ENCODE peak calls at places on chromosome 21, in five cellular contexts. One of them, this sample, is unnamed. For H3K9me3, the result is how much of the 10 kb centered on the place peaks cover.

GRCh38 chr21:28737671-28738279 is 254.9 kb downstream of the LTN1 start:
- DNase-seq in naive thymus-derived CD4-positive, alpha-beta T cell: no peak
- DNase-seq in right atrium auricular region: no peak
- DNase-seq in esophagus squamous epithelium: no peak
- DNase-seq in uterus: no peak
- DNase-seq in this sample: no peak

GRCh38 chr21:44757731-44758130 is 43.9 kb downstream of the UBE2G2 start:
- DNase-seq in naive thymus-derived CD4-positive, alpha-beta T cell: no peak
- DNase-seq in right atrium auricular region: no peak
- DNase-seq in esophagus squamous epithelium: no peak
- DNase-seq in uterus: no peak
- DNase-seq in this sample: no peak

GRCh38 chr21:35616090-35616489 is 444.2 kb downstream of the SETD4 start:
- DNase-seq in naive thymus-derived CD4-positive, alpha-beta T cell: peak
- DNase-seq in right atrium auricular region: no peak
- DNase-seq in esophagus squamous epithelium: no peak
- DNase-seq in uterus: no peak
- DNase-seq in this sample: peak

GRCh38 chr21:43267391-43268085 is 98.7 kb downstream of the CRYAA start:
- DNase-seq in naive thymus-derived CD4-positive, alpha-beta T cell: no peak
- DNase-seq in right atrium auricular region: no peak
- DNase-seq in esophagus squamous epithelium: no peak
- DNase-seq in uterus: no peak
- DNase-seq in this sample: no peak

GRCh38 chr21:29893687-29894086 is 46.1 kb downstream of the GRIK1 start:
- DNase-seq in naive thymus-derived CD4-positive, alpha-beta T cell: no peak
- DNase-seq in right atrium auricular region: no peak
- DNase-seq in esophagus squamous epithelium: no peak
- DNase-seq in uterus: no peak
- DNase-seq in this sample: no peak

GRCh38 chr21:36075171-36075570 is 5.3 kb downstream of the CBR1 start:
- DNase-seq in naive thymus-derived CD4-positive, alpha-beta T cell: no peak
- DNase-seq in right atrium auricular region: no peak
- DNase-seq in esophagus squamous epithelium: no peak
- DNase-seq in uterus: no peak
- DNase-seq in this sample: no peak

GRCh38 chr21:26148071-26148470 is 22.5 kb downstream of the APP start:
- DNase-seq in naive thymus-derived CD4-positive, alpha-beta T cell: peak
- DNase-seq in right atrium auricular region: no peak
- DNase-seq in esophagus squamous epithelium: no peak
- DNase-seq in uterus: no peak
- DNase-seq in this sample: peak

GRCh38 chr21:43771698-43772367 is 4.3 kb downstream of the CSTB start:
- DNase-seq in naive thymus-derived CD4-positive, alpha-beta T cell: no peak
- DNase-seq in right atrium auricular region: no peak
- DNase-seq in esophagus squamous epithelium: no peak
- DNase-seq in uterus: no peak
- DNase-seq in this sample: no peak

GRCh38 chr21:45302082-45303061 is 14.7 kb upstream of the POFUT2 start:
- DNase-seq in naive thymus-derived CD4-positive, alpha-beta T cell: peak
- DNase-seq in right atrium auricular region: peak
- DNase-seq in esophagus squamous epithelium: no peak
- DNase-seq in uterus: peak
- DNase-seq in this sample: no peak

GRCh38 chr21:28857720-28858119 is 135.0 kb downstream of the LTN1 start:
- DNase-seq in naive thymus-derived CD4-positive, alpha-beta T cell: no peak
- DNase-seq in right atrium auricular region: no peak
- DNase-seq in esophagus squamous epithelium: no peak
- DNase-seq in uterus: no peak
- DNase-seq in this sample: no peak

GRCh38 chr21:43209575-43210453 is 41.0 kb downstream of the CRYAA start:
- DNase-seq in naive thymus-derived CD4-positive, alpha-beta T cell: no peak
- DNase-seq in right atrium auricular region: peak
- DNase-seq in esophagus squamous epithelium: no peak
- DNase-seq in uterus: peak
- DNase-seq in this sample: peak

GRCh38 chr21:29170935-29171334 is 40.5 kb downstream of the MAP3K7CL start:
- DNase-seq in naive thymus-derived CD4-positive, alpha-beta T cell: no peak
- DNase-seq in right atrium auricular region: no peak
- DNase-seq in esophagus squamous epithelium: no peak
- DNase-seq in uterus: no peak
- DNase-seq in this sample: no peak

DNA sequence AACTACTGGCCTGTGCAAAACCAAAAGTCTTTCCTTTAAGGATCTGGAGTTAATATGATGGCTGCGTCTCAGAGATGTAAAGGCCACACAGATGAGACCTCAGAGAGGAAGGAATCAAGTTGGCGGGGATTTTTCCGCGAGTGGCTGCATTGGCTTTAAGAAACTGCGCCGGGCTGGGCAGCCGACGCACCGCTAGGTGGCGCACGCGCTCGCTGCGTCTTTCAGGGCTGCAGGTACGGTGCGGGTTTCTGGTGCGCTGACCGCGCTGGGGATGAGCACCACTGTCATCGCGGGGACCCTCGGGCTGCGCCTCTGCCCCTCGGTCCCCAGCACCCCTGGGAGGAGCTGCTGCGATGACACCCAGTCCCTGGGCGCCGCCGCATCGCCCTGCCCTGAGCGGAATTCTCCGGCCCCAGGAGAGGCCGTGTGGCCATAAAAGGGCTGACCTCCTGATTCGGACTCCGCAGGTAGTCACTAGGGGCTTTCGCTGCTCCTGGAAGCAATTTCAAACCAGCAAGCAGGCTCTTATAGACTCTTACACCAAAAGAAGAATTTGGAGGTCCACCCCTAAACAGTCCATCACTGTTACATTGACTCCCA is 241.0 kb downstream of the KCNJ6 start:
- DNase-seq in naive thymus-derived CD4-positive, alpha-beta T cell: peak
- DNase-seq in right atrium auricular region: peak
- DNase-seq in esophagus squamous epithelium: no peak
- DNase-seq in uterus: peak
- DNase-seq in this sample: peak
- H3K4me3 ChIP-seq in naive thymus-derived CD4-positive, alpha-beta T cell: no peak
- H3K4me3 ChIP-seq in right atrium auricular region: no peak
- H3K4me3 ChIP-seq in esophagus squamous epithelium: no peak
- H3K4me3 ChIP-seq in uterus: no peak
- H3K4me3 ChIP-seq in this sample: no peak

GRCh38 chr21:18970416-18970815 is 566.8 kb upstream of the TMPRSS15 start:
- DNase-seq in naive thymus-derived CD4-positive, alpha-beta T cell: no peak
- DNase-seq in right atrium auricular region: no peak
- DNase-seq in esophagus squamous epithelium: no peak
- DNase-seq in uterus: no peak
- DNase-seq in this sample: no peak

GRCh38 chr21:18970941-18971340 is 567.4 kb upstream of the TMPRSS15 start:
- DNase-seq in naive thymus-derived CD4-positive, alpha-beta T cell: no peak
- DNase-seq in right atrium auricular region: no peak
- DNase-seq in esophagus squamous epithelium: no peak
- DNase-seq in uterus: no peak
- DNase-seq in this sample: no peak
- H3K9me3 ChIP-seq in naive thymus-derived CD4-positive, alpha-beta T cell: under half
- H3K9me3 ChIP-seq in right atrium auricular region: under half
- H3K9me3 ChIP-seq in esophagus squamous epithelium: under half
- H3K9me3 ChIP-seq in uterus: under half
- H3K9me3 ChIP-seq in this sample: under half

GRCh38 chr21:41726058-41726558 is 40.7 kb downstream of the RIPK4 start:
- DNase-seq in naive thymus-derived CD4-positive, alpha-beta T cell: no peak
- DNase-seq in right atrium auricular region: no peak
- DNase-seq in esophagus squamous epithelium: no peak
- DNase-seq in uterus: no peak
- DNase-seq in this sample: no peak

GRCh38 chr21:41725421-41726021 is 41.3 kb downstream of the RIPK4 start:
- DNase-seq in naive thymus-derived CD4-positive, alpha-beta T cell: no peak
- DNase-seq in right atrium auricular region: no peak
- DNase-seq in esophagus squamous epithelium: no peak
- DNase-seq in uterus: no peak
- DNase-seq in this sample: no peak

GRCh38 chr21:41726630-41726969 is 40.3 kb downstream of the RIPK4 start:
- DNase-seq in naive thymus-derived CD4-positive, alpha-beta T cell: no peak
- DNase-seq in right atrium auricular region: no peak
- DNase-seq in esophagus squamous epithelium: no peak
- DNase-seq in uterus: no peak
- DNase-seq in this sample: no peak

GRCh38 chr21:41727784-41728763 is 38.8 kb downstream of the RIPK4 start:
- DNase-seq in naive thymus-derived CD4-positive, alpha-beta T cell: no peak
- DNase-seq in right atrium auricular region: no peak
- DNase-seq in esophagus squamous epithelium: no peak
- DNase-seq in uterus: no peak
- DNase-seq in this sample: no peak

DNA sequence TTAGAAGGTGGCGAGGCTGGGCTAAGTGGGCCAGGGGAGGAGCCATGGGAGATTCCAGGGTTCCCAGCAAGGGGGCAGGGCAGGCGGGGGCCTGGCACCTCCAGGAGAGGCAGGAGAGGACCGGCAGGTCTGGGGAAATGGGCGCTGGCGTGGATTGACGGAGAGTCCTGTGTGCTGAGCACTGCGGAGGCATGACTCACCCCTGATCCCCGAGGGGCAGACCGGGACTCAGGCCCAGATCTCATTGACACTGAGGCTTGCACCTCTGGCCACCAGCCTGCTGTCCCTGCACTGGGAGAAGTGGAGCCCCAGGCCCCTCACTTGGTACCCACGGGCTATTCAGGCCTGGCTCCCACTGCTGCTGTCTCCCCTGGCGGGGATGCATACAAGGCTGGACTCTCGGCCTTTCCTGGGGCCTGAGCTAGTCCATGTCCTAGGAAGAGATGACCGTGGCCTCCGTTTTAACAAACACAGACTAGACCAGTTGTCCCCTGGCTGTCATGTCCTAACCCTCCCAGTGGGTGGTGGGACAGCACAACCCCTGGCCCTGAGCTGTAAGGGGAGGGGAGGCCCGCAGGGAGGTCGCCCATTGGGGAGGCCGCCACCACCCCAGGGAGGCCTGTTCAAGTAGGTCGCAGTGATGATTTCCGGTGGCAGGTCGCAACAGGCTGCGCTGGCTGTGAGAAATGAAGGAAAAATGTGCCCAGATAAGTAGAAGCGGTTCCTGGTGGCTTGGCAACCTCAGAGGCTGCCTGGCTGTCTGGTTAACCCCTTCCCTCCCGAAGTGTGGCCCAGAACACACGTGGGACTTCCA is 39.7 kb downstream of the RIPK4 start:
- DNase-seq in naive thymus-derived CD4-positive, alpha-beta T cell: no peak
- DNase-seq in right atrium auricular region: peak
- DNase-seq in esophagus squamous epithelium: no peak
- DNase-seq in uterus: peak
- DNase-seq in this sample: peak
- H3K4me3 ChIP-seq in naive thymus-derived CD4-positive, alpha-beta T cell: no peak
- H3K4me3 ChIP-seq in right atrium auricular region: no peak
- H3K4me3 ChIP-seq in esophagus squamous epithelium: no peak
- H3K4me3 ChIP-seq in uterus: no peak
- H3K4me3 ChIP-seq in this sample: no peak

DNA sequence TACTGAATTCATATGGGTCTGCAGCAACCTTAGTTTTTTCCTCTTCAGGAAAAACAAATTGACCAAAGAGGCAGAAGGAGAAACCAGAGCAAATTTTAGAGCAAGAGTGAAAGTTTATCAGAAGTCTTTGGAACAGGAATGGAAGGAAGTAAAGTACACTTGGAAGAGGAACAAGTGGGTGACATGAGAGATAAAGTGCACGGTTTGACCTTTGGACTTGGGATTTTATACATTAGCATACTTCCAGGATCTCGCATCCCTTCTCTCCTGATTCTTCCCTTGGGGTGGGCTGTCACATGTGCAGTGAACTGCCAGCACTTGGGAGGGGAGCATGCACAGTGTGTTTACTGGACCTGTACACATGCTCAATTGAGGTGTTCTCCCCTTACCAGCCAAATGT is 754.8 kb upstream of the ADAMTS5 start:
- DNase-seq in naive thymus-derived CD4-positive, alpha-beta T cell: no peak
- DNase-seq in right atrium auricular region: no peak
- DNase-seq in esophagus squamous epithelium: no peak
- DNase-seq in uterus: no peak
- DNase-seq in this sample: no peak
- H3K9me3 ChIP-seq in naive thymus-derived CD4-positive, alpha-beta T cell: under half
- H3K9me3 ChIP-seq in right atrium auricular region: under half
- H3K9me3 ChIP-seq in esophagus squamous epithelium: under half
- H3K9me3 ChIP-seq in uterus: under half
- H3K9me3 ChIP-seq in this sample: under half